ENCODE peak calls at places on chromosomes 3 and 15, in five cellular contexts. E, Z, H, V and F are unnamed samples.

GRCh38 chr3:52062499-52062898 is 6.1 kb upstream of the DUSP7 start:
- DNase-seq in E (peak; percentile 69), Z (peak; percentile 65), H (no peak), V (peak; percentile 97), F (peak; percentile 91)

GRCh38 chr3:158160958-158161357 is 51.1 kb downstream of the RSRC1 start:
- DNase-seq in E (no peak), Z (no peak), H (no peak), V (peak; percentile 91), F (peak; percentile 53)

GRCh38 chr3:140447991-140448390 is 229.9 kb upstream of the TRIM42 start:
- DNase-seq in E (no peak), Z (no peak), H (no peak), V (no peak), F (no peak)

GRCh38 chr3:186705882-186706780 is 11.0 kb upstream of the KNG1 start:
- DNase-seq in E (no peak), Z (no peak), H (no peak), V (no peak), F (no peak)

GRCh38 chr15:61749169-61749568 is 311.1 kb downstream of the VPS13C start:
- DNase-seq in E (no peak), Z (no peak), H (no peak), V (peak; percentile 75), F (peak; percentile 93)

GRCh38 chr3:18194431-18194830 is 230.7 kb downstream of the SATB1 start:
- DNase-seq in E (no peak), Z (no peak), H (no peak), V (no peak), F (no peak)

GRCh38 chr3:22858486-22858885 is 344.6 kb upstream of the UBE2E2 start:
- DNase-seq in E (no peak), Z (no peak), H (no peak), V (no peak), F (no peak)

GRCh38 chr3:9704343-9705322 is 1.0 kb downstream of the CPNE9 start:
- DNase-seq in E (peak; percentile 63), Z (peak; percentile 46), H (peak; percentile 42), V (peak; percentile 19), F (peak; percentile 55)

GRCh38 chr15:79957741-79958140 is 13.3 kb downstream of the BCL2A1 start:
- DNase-seq in E (no peak), Z (no peak), H (no peak), V (no peak), F (no peak)

GRCh38 chr3:132629928-132630327 is 29.7 kb downstream of the ACAD11 start:
- DNase-seq in E (no peak), Z (no peak), H (no peak), V (peak; percentile 65), F (peak; percentile 61)

GRCh38 chr3:51708216-51708845 is 1.5 kb downstream of the GRM2 start:
- DNase-seq in E (no peak), Z (no peak), H (no peak), V (no peak), F (no peak)

GRCh38 chr15:74830868-74831267 is 4.4 kb downstream of the CPLX3 start:
- DNase-seq in E (no peak), Z (no peak), H (peak; percentile 80), V (no peak), F (no peak)

GRCh38 chr3:196662033-196662432 is 22.5 kb downstream of the NRROS start:
- DNase-seq in E (no peak), Z (no peak), H (no peak), V (no peak), F (no peak)

GRCh38 chr15:33068531-33068990 is 126.0 kb downstream of the FMN1 start:
- DNase-seq in E (peak; percentile 52), Z (no peak), H (no peak), V (peak; percentile 97), F (peak; percentile 76)

GRCh38 chr3:52532517-52532837 is 1.2 kb downstream of the NT5DC2 start:
- DNase-seq in E (peak; percentile 60), Z (peak; percentile 70), H (no peak), V (peak; percentile 55), F (peak; percentile 24)

GRCh38 chr15:63597033-63597790 is at the start of gene FBXL22:
- DNase-seq in E (peak; percentile 75), Z (peak; percentile 53), H (no peak), V (no peak), F (no peak)

GRCh38 chr3:31312400-31312799 is 220.3 kb upstream of the STT3B start:
- DNase-seq in E (no peak), Z (no peak), H (no peak), V (no peak), F (no peak)

GRCh38 chr3:23198801-23199200 is 4.3 kb upstream of the UBE2E2 start:
- DNase-seq in E (no peak), Z (no peak), H (no peak), V (no peak), F (no peak)

GRCh38 chr15:64032327-64032726 is 14.0 kb downstream of the DAPK2 start:
- DNase-seq in E (no peak), Z (no peak), H (no peak), V (no peak), F (no peak)

GRCh38 chr3:97821413-97821809 is 400 bp upstream of the CRYBG3 start:
- DNase-seq in E (peak; percentile 65), Z (no peak), H (peak; percentile 45), V (no peak), F (peak; percentile 13)

GRCh38 chr3:38907426-38907825 is 91.4 kb upstream of the SCN10A start:
- DNase-seq in E (no peak), Z (no peak), H (no peak), V (no peak), F (no peak)

GRCh38 chr3:151044706-151045105 is 40.8 kb upstream of the MED12L start:
- DNase-seq in E (no peak), Z (no peak), H (no peak), V (no peak), F (no peak)

GRCh38 chr15:83435202-83435601 is 11.9 kb upstream of the SH3GL3 start:
- DNase-seq in E (no peak), Z (no peak), H (no peak), V (peak; percentile 82), F (no peak)

GRCh38 chr3:10284496-10284895 is 8.3 kb downstream of the GHRL start:
- DNase-seq in E (no peak), Z (no peak), H (no peak), V (no peak), F (no peak)

GRCh38 chr3:42148982-42149432 is 57.9 kb downstream of the TRAK1 start:
- DNase-seq in E (peak; percentile 87), Z (peak; percentile 79), H (peak; percentile 91), V (peak; percentile 37), F (peak; percentile 33)

GRCh38 chr3:78926523-78926922 is 841.3 kb downstream of the ROBO1 start:
- DNase-seq in E (no peak), Z (no peak), H (no peak), V (peak; percentile 20), F (no peak)

GRCh38 chr3:48789665-48790064 is 58.0 kb downstream of the PRKAR2A start:
- DNase-seq in E (no peak), Z (no peak), H (no peak), V (no peak), F (no peak)

GRCh38 chr3:52479876-52480575 is 15.1 kb upstream of the STAB1 start:
- DNase-seq in E (peak; percentile 52), Z (peak; percentile 30), H (peak; percentile 9), V (no peak), F (no peak)

GRCh38 chr3:120169407-120169806 is 75.2 kb upstream of the GSK3B start:
- DNase-seq in E (no peak), Z (no peak), H (no peak), V (no peak), F (no peak)

GRCh38 chr15:79185199-79185598 is 94.6 kb upstream of the RASGRF1 start:
- DNase-seq in E (no peak), Z (no peak), H (no peak), V (no peak), F (no peak)

GRCh38 chr3:65936908-65937638 is 101.6 kb downstream of the MAGI1 start:
- DNase-seq in E (no peak), Z (peak; percentile 25), H (no peak), V (no peak), F (no peak)

GRCh38 chr3:104564045-104564643 is 802.6 kb upstream of the ALCAM start:
- DNase-seq in E (no peak), Z (peak; percentile 37), H (no peak), V (peak; percentile 92), F (no peak)

GRCh38 chr15:52652286-52652685 is 26.9 kb downstream of the ATOSA start:
- DNase-seq in E (no peak), Z (no peak), H (no peak), V (no peak), F (no peak)